ENCODE peak calls at places on chromosomes 16 and 17, in eight cellular contexts. W, K, D, R, L, T, O and N are unnamed samples.

GRCh38 chr17:44444735-44445105 is 55.3 kb upstream of the ITGA2B start:
- DNase-seq in T (peak; percentile 97), L (peak; percentile 43), W (peak; percentile 28), D (peak; percentile 53), K (no peak), R (no peak), O (peak; percentile 93), N (no peak)

GRCh38 chr17:67035131-67036083 is 8.9 kb upstream of the CACNG1 start:
- DNase-seq in L (no peak), O (no peak), W (no peak), R (no peak), K (no peak), T (no peak), D (no peak), N (no peak)

GRCh38 chr16:6880263-6880662 is 452.4 kb upstream of the RBFOX1 start:
- DNase-seq in D (no peak), R (no peak), K (no peak), L (no peak), T (no peak), W (no peak), O (no peak), N (no peak)

GRCh38 chr17:44144966-44145739 is 3.4 kb downstream of the HROB start:
- DNase-seq in K (no peak), D (peak; percentile 42), L (no peak), T (peak; percentile 71), R (no peak), W (peak; percentile 27), O (no peak), N (no peak)

GRCh38 chr17:44915321-44915726 is at the start of gene GFAP:
- DNase-seq in K (no peak), R (no peak), D (no peak), O (no peak), W (no peak), L (no peak), T (no peak), N (no peak)

GRCh38 chr16:9647981-9648701 is 534.1 kb downstream of the GRIN2A start:
- DNase-seq in T (no peak), K (no peak), L (peak; percentile 2), W (peak; percentile 16), O (peak; percentile 24), D (peak; percentile 6), R (no peak), N (no peak)

GRCh38 chr16:25060920-25061319 is 45.8 kb upstream of the ARHGAP17 start:
- DNase-seq in R (no peak), K (no peak), T (peak; percentile 31), W (peak; percentile 75), O (no peak), D (peak; percentile 88), L (peak; percentile 93), N (no peak)

GRCh38 chr17:4127555-4127954 is 15.3 kb downstream of the ZZEF1 start:
- DNase-seq in D (no peak), K (no peak), O (no peak), L (no peak), R (no peak), T (peak; percentile 15), W (no peak), N (no peak)

GRCh38 chr16:894841-895240 is 75.9 kb downstream of the LMF1 start:
- DNase-seq in R (no peak), K (no peak), L (no peak), D (no peak), T (no peak), W (no peak), O (no peak), N (no peak)
- TF ChIP-seq CTCF in R (no peak), K (no peak), L (no peak), D (no peak), T (no peak), W (no peak), O (no peak), N (no peak)

DNA sequence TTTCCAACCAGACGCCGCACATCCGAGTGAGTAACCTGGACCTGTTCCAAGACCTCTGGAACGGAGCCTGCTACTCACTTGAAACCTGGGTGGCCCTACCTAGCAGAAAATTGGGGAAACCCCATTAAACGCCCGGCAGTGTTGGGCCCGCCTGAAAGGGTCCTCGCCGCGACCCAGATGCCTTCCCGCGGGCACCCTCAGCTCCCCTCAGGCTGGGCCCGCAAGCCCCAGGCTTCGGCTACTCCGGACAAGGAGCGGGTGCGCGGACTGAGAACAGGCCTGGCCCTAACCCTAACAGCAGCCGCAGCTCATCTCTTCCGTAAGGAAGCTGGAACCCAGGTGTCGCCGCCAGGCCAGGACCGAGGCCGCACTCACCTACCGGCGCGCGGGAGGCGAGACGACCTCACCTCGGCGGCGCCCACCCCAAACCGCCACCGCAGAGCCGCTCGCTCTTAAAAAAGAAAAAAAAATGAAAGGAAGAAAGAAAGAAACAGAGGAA is 344 bp downstream of the PSME3IP1 start:
- DNase-seq in K (no peak), R (no peak), W (peak; percentile 70), T (peak; percentile 70), D (peak; percentile 69), L (peak; percentile 68), O (peak; percentile 81), N (no peak)
- TF ChIP-seq CTCF in K (no peak), R (no peak), W (no peak), T (no peak), D (no peak), L (no peak), O (no peak), N (no peak)

DNA sequence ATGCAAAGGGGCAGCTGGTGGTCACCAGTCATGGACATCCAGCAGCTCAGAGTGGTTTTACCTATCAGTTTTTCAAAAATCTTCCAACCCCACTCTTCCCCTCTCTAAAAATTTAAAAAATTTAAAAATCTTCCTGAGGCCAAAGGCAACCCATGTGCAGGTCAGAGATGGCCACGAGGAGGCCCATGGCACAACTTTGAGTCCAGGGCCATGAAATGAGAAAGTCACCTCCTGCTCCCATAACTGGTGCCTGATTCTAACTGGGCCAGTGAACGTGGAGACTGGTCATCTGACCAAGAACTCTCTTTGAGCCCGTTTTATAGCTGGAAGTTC is 124.4 kb downstream of the XYLT1 start:
- DNase-seq in T (no peak), L (no peak), R (no peak), O (no peak), D (no peak), K (no peak), W (no peak), N (no peak)
- TF ChIP-seq CTCF in T (no peak), L (no peak), R (no peak), O (no peak), D (no peak), K (no peak), W (no peak), N (no peak)

GRCh38 chr17:9402590-9403199 is 172.9 kb downstream of the STX8 start:
- DNase-seq in K (peak; percentile 16), W (peak; percentile 55), T (peak; percentile 23), R (no peak), L (peak; percentile 60), O (peak; percentile 63), D (peak; percentile 44), N (peak; percentile 63)
- TF ChIP-seq CTCF in K (peak; percentile 35), W (peak; percentile 65), T (peak; percentile 37), R (peak; percentile 46), L (peak; percentile 63), O (peak; percentile 47), D (peak; percentile 57), N (peak; percentile 65)

GRCh38 chr17:77107506-77108433 is 33.0 kb upstream of the SEC14L1 start:
- DNase-seq in O (no peak), R (no peak), T (peak; percentile 39), L (peak; percentile 65), W (peak; percentile 66), K (no peak), D (peak; percentile 36), N (no peak)

GRCh38 chr17:77109159-77110005 is 31.4 kb upstream of the SEC14L1 start:
- DNase-seq in O (no peak), W (no peak), T (no peak), L (no peak), D (no peak), R (no peak), K (no peak), N (no peak)

GRCh38 chr17:77105706-77106105 is 35.1 kb upstream of the SEC14L1 start:
- DNase-seq in O (no peak), K (no peak), R (no peak), T (no peak), L (no peak), W (no peak), D (no peak), N (no peak)

GRCh38 chr17:77110006-77110374 is 30.8 kb upstream of the SEC14L1 start:
- DNase-seq in O (no peak), W (peak; percentile 97), R (no peak), T (peak; percentile 28), L (peak; percentile 81), D (peak; percentile 89), K (no peak), N (no peak)

GRCh38 chr17:77106874-77107358 is 33.9 kb upstream of the SEC14L1 start:
- DNase-seq in T (no peak), R (no peak), K (no peak), O (no peak), D (no peak), L (no peak), W (no peak), N (no peak)
- TF ChIP-seq CTCF in T (no peak), R (no peak), K (no peak), O (no peak), D (peak; percentile 1), L (no peak), W (no peak), N (peak; percentile 43)

GRCh38 chr16:27223701-27224100 is 20.4 kb downstream of the KDM8 start:
- DNase-seq in W (no peak), L (no peak), T (no peak), D (no peak), R (no peak), K (no peak), O (no peak), N (no peak)
- TF ChIP-seq CTCF in W (no peak), L (no peak), T (no peak), D (no peak), R (no peak), K (no peak), O (no peak), N (no peak)